ENCODE peak calls at places on chromosomes 7 and 10, in seven cellular contexts. One of them, this sample, is unnamed.

GRCh38 chr7:30200591-30200990 is 65.8 kb downstream of the MTURN start:
- DNase-seq in fibroblast of villous mesenchyme: no peak
- DNase-seq in Peyer's patch: no peak
- DNase-seq in RWPE1: no peak
- DNase-seq in lower lobe of right lung: no peak
- DNase-seq in A549: no peak
- DNase-seq in GM10248: no peak
- DNase-seq in this sample: no peak

GRCh38 chr10:77268721-77269120 is 368.9 kb downstream of the KCNMA1 start:
- DNase-seq in fibroblast of villous mesenchyme: no peak
- DNase-seq in Peyer's patch: no peak
- DNase-seq in RWPE1: no peak
- DNase-seq in lower lobe of right lung: no peak
- DNase-seq in A549: no peak
- DNase-seq in GM10248: no peak
- DNase-seq in this sample: no peak

GRCh38 chr7:94170836-94171235 is 166.7 kb upstream of the BET1 start:
- DNase-seq in fibroblast of villous mesenchyme: no peak
- DNase-seq in Peyer's patch: no peak
- DNase-seq in RWPE1: no peak
- DNase-seq in lower lobe of right lung: no peak
- DNase-seq in A549: no peak
- DNase-seq in GM10248: peak
- DNase-seq in this sample: no peak

GRCh38 chr7:140876519-140877248 is 48.0 kb downstream of the BRAF start:
- DNase-seq in fibroblast of villous mesenchyme: peak
- DNase-seq in Peyer's patch: no peak
- DNase-seq in RWPE1: peak
- DNase-seq in lower lobe of right lung: no peak
- DNase-seq in A549: no peak
- DNase-seq in GM10248: peak
- DNase-seq in this sample: no peak

GRCh38 chr10:18456984-18457383 is 194.4 kb downstream of the NSUN6 start:
- DNase-seq in fibroblast of villous mesenchyme: no peak
- DNase-seq in Peyer's patch: no peak
- DNase-seq in RWPE1: no peak
- DNase-seq in lower lobe of right lung: no peak
- DNase-seq in A549: no peak
- DNase-seq in GM10248: no peak
- DNase-seq in this sample: no peak

GRCh38 chr10:129912161-129912917 is 51.7 kb downstream of the EBF3 start:
- DNase-seq in fibroblast of villous mesenchyme: no peak
- DNase-seq in Peyer's patch: no peak
- DNase-seq in RWPE1: no peak
- DNase-seq in lower lobe of right lung: no peak
- DNase-seq in A549: no peak
- DNase-seq in GM10248: no peak
- DNase-seq in this sample: no peak

GRCh38 chr7:144784943-144785342 is 50.9 kb downstream of the TPK1 start:
- DNase-seq in fibroblast of villous mesenchyme: no peak
- DNase-seq in Peyer's patch: no peak
- DNase-seq in RWPE1: no peak
- DNase-seq in lower lobe of right lung: no peak
- DNase-seq in A549: no peak
- DNase-seq in GM10248: no peak
- DNase-seq in this sample: no peak

GRCh38 chr10:3445688-3446087 is 273.1 kb upstream of the PITRM1 start:
- DNase-seq in fibroblast of villous mesenchyme: no peak
- DNase-seq in Peyer's patch: no peak
- DNase-seq in RWPE1: no peak
- DNase-seq in lower lobe of right lung: no peak
- DNase-seq in A549: no peak
- DNase-seq in GM10248: no peak
- DNase-seq in this sample: no peak

GRCh38 chr10:33114451-33114944 is 156.5 kb upstream of the ITGB1 start:
- DNase-seq in fibroblast of villous mesenchyme: peak
- DNase-seq in Peyer's patch: no peak
- DNase-seq in RWPE1: peak
- DNase-seq in lower lobe of right lung: no peak
- DNase-seq in A549: no peak
- DNase-seq in GM10248: no peak
- DNase-seq in this sample: no peak

GRCh38 chr7:117479480-117480224 is at the start of gene CFTR:
- DNase-seq in fibroblast of villous mesenchyme: no peak
- DNase-seq in Peyer's patch: peak
- DNase-seq in RWPE1: no peak
- DNase-seq in lower lobe of right lung: peak
- DNase-seq in A549: peak
- DNase-seq in GM10248: peak
- DNase-seq in this sample: no peak

GRCh38 chr7:117484988-117485655 is 5.3 kb downstream of the CFTR start:
- DNase-seq in fibroblast of villous mesenchyme: no peak
- DNase-seq in Peyer's patch: no peak
- DNase-seq in RWPE1: no peak
- DNase-seq in lower lobe of right lung: no peak
- DNase-seq in A549: no peak
- DNase-seq in GM10248: no peak
- DNase-seq in this sample: no peak

GRCh38 chr7:117478796-117479479 is 887 bp upstream of the CFTR start:
- DNase-seq in fibroblast of villous mesenchyme: no peak
- DNase-seq in Peyer's patch: no peak
- DNase-seq in RWPE1: no peak
- DNase-seq in lower lobe of right lung: no peak
- DNase-seq in A549: no peak
- DNase-seq in GM10248: no peak
- DNase-seq in this sample: no peak

GRCh38 chr7:117480978-117481377 is 1.2 kb downstream of the CFTR start:
- DNase-seq in fibroblast of villous mesenchyme: no peak
- DNase-seq in Peyer's patch: no peak
- DNase-seq in RWPE1: no peak
- DNase-seq in lower lobe of right lung: no peak
- DNase-seq in A549: no peak
- DNase-seq in GM10248: no peak
- DNase-seq in this sample: no peak
- TF ChIP-seq CTCF in fibroblast of villous mesenchyme: peak
- TF ChIP-seq CTCF in Peyer's patch: peak
- TF ChIP-seq CTCF in RWPE1: no peak
- TF ChIP-seq CTCF in lower lobe of right lung: no peak
- TF ChIP-seq CTCF in A549: no peak
- TF ChIP-seq CTCF in GM10248: no peak
- TF ChIP-seq CTCF in this sample: no peak

GRCh38 chr7:14697684-14698083 is 204.9 kb downstream of the DGKB start:
- DNase-seq in fibroblast of villous mesenchyme: no peak
- DNase-seq in Peyer's patch: no peak
- DNase-seq in RWPE1: no peak
- DNase-seq in lower lobe of right lung: no peak
- DNase-seq in A549: no peak
- DNase-seq in GM10248: no peak
- DNase-seq in this sample: no peak

GRCh38 chr7:14698239-14698638 is 204.3 kb downstream of the DGKB start:
- DNase-seq in fibroblast of villous mesenchyme: peak
- DNase-seq in Peyer's patch: no peak
- DNase-seq in RWPE1: no peak
- DNase-seq in lower lobe of right lung: no peak
- DNase-seq in A549: no peak
- DNase-seq in GM10248: no peak
- DNase-seq in this sample: no peak
- TF ChIP-seq CTCF in fibroblast of villous mesenchyme: no peak
- TF ChIP-seq CTCF in Peyer's patch: no peak
- TF ChIP-seq CTCF in RWPE1: no peak
- TF ChIP-seq CTCF in lower lobe of right lung: no peak
- TF ChIP-seq CTCF in A549: no peak
- TF ChIP-seq CTCF in GM10248: peak
- TF ChIP-seq CTCF in this sample: peak

GRCh38 chr10:133276435-133277201 is at the start of gene ADAM8:
- DNase-seq in fibroblast of villous mesenchyme: no peak
- DNase-seq in Peyer's patch: peak
- DNase-seq in RWPE1: peak
- DNase-seq in lower lobe of right lung: peak
- DNase-seq in A549: no peak
- DNase-seq in GM10248: peak
- DNase-seq in this sample: no peak
- TF ChIP-seq CTCF in fibroblast of villous mesenchyme: no peak
- TF ChIP-seq CTCF in Peyer's patch: no peak
- TF ChIP-seq CTCF in RWPE1: no peak
- TF ChIP-seq CTCF in lower lobe of right lung: no peak
- TF ChIP-seq CTCF in A549: no peak
- TF ChIP-seq CTCF in GM10248: no peak
- TF ChIP-seq CTCF in this sample: no peak

DNA sequence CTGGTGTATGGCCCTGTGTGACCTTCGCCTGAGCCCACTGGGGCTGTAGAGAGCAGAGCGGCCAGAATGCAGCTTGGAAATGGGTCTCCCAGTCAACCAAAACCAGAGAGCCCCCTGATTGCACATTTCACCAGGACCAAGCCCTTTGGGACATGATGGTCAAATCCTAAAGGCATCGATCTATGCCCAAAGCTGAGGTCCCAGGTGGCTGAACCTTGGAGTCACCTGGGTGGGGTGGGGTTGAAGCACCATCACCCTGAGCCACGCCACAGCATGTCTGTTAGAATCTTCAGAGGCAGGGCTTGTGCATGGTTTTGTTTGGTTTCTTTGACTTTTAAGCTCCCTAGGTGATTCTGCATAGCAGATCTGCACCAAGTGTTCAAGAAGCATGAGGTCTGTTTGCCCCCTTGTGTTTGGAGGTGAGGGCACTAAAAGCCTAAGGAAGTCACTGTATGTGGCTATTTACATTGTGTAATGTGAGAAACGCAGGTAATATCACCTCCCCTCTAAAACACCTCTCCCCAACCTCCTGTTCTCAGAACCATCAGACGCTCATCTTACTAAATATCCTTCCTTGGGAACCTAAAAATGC is 9.6 kb downstream of the PKD1L1 start:
- DNase-seq in fibroblast of villous mesenchyme: no peak
- DNase-seq in Peyer's patch: no peak
- DNase-seq in RWPE1: no peak
- DNase-seq in lower lobe of right lung: no peak
- DNase-seq in A549: no peak
- DNase-seq in GM10248: no peak
- DNase-seq in this sample: no peak
- TF ChIP-seq CTCF in fibroblast of villous mesenchyme: peak
- TF ChIP-seq CTCF in Peyer's patch: no peak
- TF ChIP-seq CTCF in RWPE1: no peak
- TF ChIP-seq CTCF in lower lobe of right lung: no peak
- TF ChIP-seq CTCF in A549: peak
- TF ChIP-seq CTCF in GM10248: peak
- TF ChIP-seq CTCF in this sample: no peak

GRCh38 chr7:159142730-159143129 is 1.9 kb downstream of the VIPR2 start:
- DNase-seq in fibroblast of villous mesenchyme: no peak
- DNase-seq in Peyer's patch: no peak
- DNase-seq in RWPE1: no peak
- DNase-seq in lower lobe of right lung: no peak
- DNase-seq in A549: no peak
- DNase-seq in GM10248: no peak
- DNase-seq in this sample: no peak

GRCh38 chr7:159141159-159141558 is 3.5 kb downstream of the VIPR2 start:
- DNase-seq in fibroblast of villous mesenchyme: no peak
- DNase-seq in Peyer's patch: no peak
- DNase-seq in RWPE1: no peak
- DNase-seq in lower lobe of right lung: no peak
- DNase-seq in A549: no peak
- DNase-seq in GM10248: no peak
- DNase-seq in this sample: peak

GRCh38 chr7:159140170-159140910 is 4.3 kb downstream of the VIPR2 start:
- DNase-seq in fibroblast of villous mesenchyme: no peak
- DNase-seq in Peyer's patch: no peak
- DNase-seq in RWPE1: no peak
- DNase-seq in lower lobe of right lung: no peak
- DNase-seq in A549: no peak
- DNase-seq in GM10248: no peak
- DNase-seq in this sample: peak

GRCh38 chr7:159142204-159142603 is 2.5 kb downstream of the VIPR2 start:
- DNase-seq in fibroblast of villous mesenchyme: no peak
- DNase-seq in Peyer's patch: no peak
- DNase-seq in RWPE1: no peak
- DNase-seq in lower lobe of right lung: no peak
- DNase-seq in A549: no peak
- DNase-seq in GM10248: no peak
- DNase-seq in this sample: no peak

GRCh38 chr7:159141660-159142059 is 3.0 kb downstream of the VIPR2 start:
- DNase-seq in fibroblast of villous mesenchyme: no peak
- DNase-seq in Peyer's patch: no peak
- DNase-seq in RWPE1: no peak
- DNase-seq in lower lobe of right lung: no peak
- DNase-seq in A549: no peak
- DNase-seq in GM10248: no peak
- DNase-seq in this sample: no peak
- TF ChIP-seq CTCF in fibroblast of villous mesenchyme: no peak
- TF ChIP-seq CTCF in Peyer's patch: no peak
- TF ChIP-seq CTCF in RWPE1: no peak
- TF ChIP-seq CTCF in lower lobe of right lung: no peak
- TF ChIP-seq CTCF in A549: no peak
- TF ChIP-seq CTCF in GM10248: no peak
- TF ChIP-seq CTCF in this sample: peak

This sample was measured in type B pancreatic cell.